ENCODE peak calls at places on chromosomes 5 and 9, in ten cellular contexts. One of them, this sample, is unnamed.
A peak's percentile ranks its signal among the peaks of the same experiment; 100 is the strongest.

GRCh38 chr5:126867237-126867636 is 90.3 kb downstream of the LMNB1 start:
- DNase-seq in CD8-positive, alpha-beta T cell: no peak
- DNase-seq in NT2/D1: no peak
- DNase-seq in osteoblast: no peak
- DNase-seq in effector memory CD4-positive, alpha-beta T cell: no peak
- DNase-seq in heart left ventricle: no peak
- DNase-seq in neural progenitor cell: no peak
- DNase-seq in GM23248: no peak
- DNase-seq in ovary: no peak
- DNase-seq in cardiac muscle cell: no peak
- DNase-seq in this sample: no peak

GRCh38 chr5:73365301-73365853 is 83.2 kb downstream of the FOXD1 start:
- DNase-seq in CD8-positive, alpha-beta T cell: no peak
- DNase-seq in NT2/D1: no peak
- DNase-seq in osteoblast: peak; percentile 81
- DNase-seq in effector memory CD4-positive, alpha-beta T cell: no peak
- DNase-seq in heart left ventricle: no peak
- DNase-seq in neural progenitor cell: no peak
- DNase-seq in GM23248: peak; percentile 93
- DNase-seq in ovary: no peak
- DNase-seq in cardiac muscle cell: peak; percentile 53
- DNase-seq in this sample: no peak

GRCh38 chr5:161513952-161514351 is 32.6 kb downstream of the GABRB2 start:
- DNase-seq in CD8-positive, alpha-beta T cell: no peak
- DNase-seq in NT2/D1: no peak
- DNase-seq in osteoblast: no peak
- DNase-seq in effector memory CD4-positive, alpha-beta T cell: no peak
- DNase-seq in heart left ventricle: no peak
- DNase-seq in neural progenitor cell: no peak
- DNase-seq in GM23248: no peak
- DNase-seq in ovary: no peak
- DNase-seq in cardiac muscle cell: no peak
- DNase-seq in this sample: no peak

GRCh38 chr5:137195483-137195882 is 303.6 kb downstream of the SPOCK1 start:
- DNase-seq in CD8-positive, alpha-beta T cell: no peak
- DNase-seq in NT2/D1: no peak
- DNase-seq in osteoblast: no peak
- DNase-seq in effector memory CD4-positive, alpha-beta T cell: no peak
- DNase-seq in heart left ventricle: no peak
- DNase-seq in neural progenitor cell: no peak
- DNase-seq in GM23248: no peak
- DNase-seq in ovary: no peak
- DNase-seq in cardiac muscle cell: no peak
- DNase-seq in this sample: no peak

GRCh38 chr9:127455299-127455992 is 4.1 kb downstream of the LRSAM1 start:
- DNase-seq in CD8-positive, alpha-beta T cell: no peak
- DNase-seq in NT2/D1: no peak
- DNase-seq in osteoblast: peak; percentile 71
- DNase-seq in effector memory CD4-positive, alpha-beta T cell: no peak
- DNase-seq in heart left ventricle: no peak
- DNase-seq in neural progenitor cell: no peak
- DNase-seq in GM23248: peak; percentile 28
- DNase-seq in ovary: no peak
- DNase-seq in cardiac muscle cell: no peak
- DNase-seq in this sample: no peak

GRCh38 chr5:135930029-135930948 is 24.5 kb downstream of the LECT2 start:
- DNase-seq in CD8-positive, alpha-beta T cell: no peak
- DNase-seq in NT2/D1: peak; percentile 16
- DNase-seq in osteoblast: peak; percentile 51
- DNase-seq in effector memory CD4-positive, alpha-beta T cell: no peak
- DNase-seq in heart left ventricle: no peak
- DNase-seq in neural progenitor cell: peak; percentile 74
- DNase-seq in GM23248: peak; percentile 40
- DNase-seq in ovary: peak; percentile 15
- DNase-seq in cardiac muscle cell: no peak
- DNase-seq in this sample: no peak

GRCh38 chr9:8489845-8490244 is 690.3 kb upstream of the DMAC1 start:
- DNase-seq in CD8-positive, alpha-beta T cell: no peak
- DNase-seq in NT2/D1: no peak
- DNase-seq in osteoblast: no peak
- DNase-seq in effector memory CD4-positive, alpha-beta T cell: no peak
- DNase-seq in heart left ventricle: no peak
- DNase-seq in neural progenitor cell: no peak
- DNase-seq in GM23248: no peak
- DNase-seq in ovary: no peak
- DNase-seq in cardiac muscle cell: no peak
- DNase-seq in this sample: no peak

GRCh38 chr5:112183103-112183634 is 235.9 kb downstream of the EPB41L4A start:
- DNase-seq in CD8-positive, alpha-beta T cell: no peak
- DNase-seq in NT2/D1: no peak
- DNase-seq in osteoblast: no peak
- DNase-seq in effector memory CD4-positive, alpha-beta T cell: no peak
- DNase-seq in heart left ventricle: no peak
- DNase-seq in neural progenitor cell: peak; percentile 58
- DNase-seq in GM23248: peak; percentile 25
- DNase-seq in ovary: no peak
- DNase-seq in cardiac muscle cell: peak; percentile 44
- DNase-seq in this sample: no peak

GRCh38 chr5:113608113-113608551 is 94.6 kb downstream of the YTHDC2 start:
- DNase-seq in CD8-positive, alpha-beta T cell: no peak
- DNase-seq in NT2/D1: no peak
- DNase-seq in osteoblast: no peak
- DNase-seq in effector memory CD4-positive, alpha-beta T cell: no peak
- DNase-seq in heart left ventricle: no peak
- DNase-seq in neural progenitor cell: no peak
- DNase-seq in GM23248: peak; percentile 21
- DNase-seq in ovary: no peak
- DNase-seq in cardiac muscle cell: peak; percentile 77
- DNase-seq in this sample: no peak

GRCh38 chr5:79853676-79854418 is 137.2 kb downstream of the MTX3 start:
- DNase-seq in CD8-positive, alpha-beta T cell: no peak
- DNase-seq in NT2/D1: no peak
- DNase-seq in osteoblast: peak; percentile 61
- DNase-seq in effector memory CD4-positive, alpha-beta T cell: no peak
- DNase-seq in heart left ventricle: no peak
- DNase-seq in neural progenitor cell: no peak
- DNase-seq in GM23248: peak; percentile 70
- DNase-seq in ovary: no peak
- DNase-seq in cardiac muscle cell: peak; percentile 6
- DNase-seq in this sample: no peak

GRCh38 chr9:84874583-84874982 is 205.1 kb downstream of the NTRK2 start:
- DNase-seq in CD8-positive, alpha-beta T cell: no peak
- DNase-seq in NT2/D1: no peak
- DNase-seq in osteoblast: no peak
- DNase-seq in effector memory CD4-positive, alpha-beta T cell: no peak
- DNase-seq in heart left ventricle: no peak
- DNase-seq in neural progenitor cell: no peak
- DNase-seq in GM23248: peak; percentile 28
- DNase-seq in ovary: no peak
- DNase-seq in cardiac muscle cell: peak; percentile 40
- DNase-seq in this sample: no peak

GRCh38 chr9:129252937-129253819 is 75.1 kb upstream of the IER5L start:
- DNase-seq in CD8-positive, alpha-beta T cell: no peak
- DNase-seq in NT2/D1: no peak
- DNase-seq in osteoblast: no peak
- DNase-seq in effector memory CD4-positive, alpha-beta T cell: no peak
- DNase-seq in heart left ventricle: no peak
- DNase-seq in neural progenitor cell: peak; percentile 41
- DNase-seq in GM23248: no peak
- DNase-seq in ovary: peak; percentile 57
- DNase-seq in cardiac muscle cell: no peak
- DNase-seq in this sample: no peak

DNA sequence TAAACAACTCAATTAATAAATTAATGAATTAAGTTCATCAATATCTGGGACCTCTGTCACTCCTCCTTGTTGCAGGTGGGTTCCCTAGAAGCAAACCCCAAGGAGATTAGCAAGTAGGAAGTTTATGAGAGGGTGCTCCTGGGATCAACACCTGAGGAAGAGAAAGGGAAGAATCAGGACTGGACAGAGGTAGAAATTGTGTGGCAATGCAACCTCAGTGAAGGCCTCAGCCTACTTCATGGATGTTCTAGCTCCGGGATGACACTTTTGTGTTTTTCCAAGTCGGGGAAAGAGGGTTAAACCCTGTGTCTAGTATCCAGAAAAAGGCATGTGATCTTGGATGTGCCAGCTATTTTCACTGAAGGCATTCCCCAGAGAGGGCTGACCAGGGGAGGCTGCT is 23.2 kb downstream of the MAMDC2 start:
- DNase-seq in CD8-positive, alpha-beta T cell: no peak
- DNase-seq in NT2/D1: no peak
- DNase-seq in osteoblast: no peak
- DNase-seq in effector memory CD4-positive, alpha-beta T cell: no peak
- DNase-seq in heart left ventricle: no peak
- DNase-seq in neural progenitor cell: no peak
- DNase-seq in GM23248: no peak
- DNase-seq in ovary: no peak
- DNase-seq in cardiac muscle cell: no peak
- DNase-seq in this sample: no peak
- H3K4me1 ChIP-seq in CD8-positive, alpha-beta T cell: no peaks in the 10 kb centered on the region
- H3K4me1 ChIP-seq in NT2/D1: no peaks in the 10 kb centered on the region
- H3K4me1 ChIP-seq in osteoblast: peaks cover 4% of the 10 kb centered on the region
- H3K4me1 ChIP-seq in effector memory CD4-positive, alpha-beta T cell: no peaks in the 10 kb centered on the region
- H3K4me1 ChIP-seq in heart left ventricle: peaks cover 23% of the 10 kb centered on the region
- H3K4me1 ChIP-seq in neural progenitor cell: no peaks in the 10 kb centered on the region
- H3K4me1 ChIP-seq in GM23248: no peaks in the 10 kb centered on the region
- H3K4me1 ChIP-seq in ovary: peaks cover 17% of the 10 kb centered on the region
- H3K4me1 ChIP-seq in cardiac muscle cell: no peaks in the 10 kb centered on the region
- H3K4me1 ChIP-seq in this sample: no peaks in the 10 kb centered on the region

DNA sequence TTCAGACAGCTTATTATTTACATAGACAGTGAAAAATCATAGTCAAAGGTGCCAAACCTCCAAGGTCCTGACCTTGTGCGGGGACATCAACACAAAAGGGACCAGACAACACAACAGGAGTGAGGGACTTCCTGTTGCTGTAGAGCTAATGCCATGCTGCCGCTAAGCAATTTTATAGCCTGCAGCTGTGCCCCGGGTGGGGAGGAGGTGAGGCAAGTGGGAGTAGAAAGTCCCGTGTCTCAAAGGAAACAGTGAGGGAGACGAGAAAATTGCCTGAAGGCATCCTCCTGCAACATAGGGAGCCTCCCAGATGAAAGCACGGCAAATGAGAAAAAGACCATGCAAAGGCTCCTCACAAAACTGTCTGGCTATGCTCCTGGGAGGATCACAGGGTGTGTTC is 58.8 kb downstream of the CAAP1 start:
- DNase-seq in CD8-positive, alpha-beta T cell: no peak
- DNase-seq in NT2/D1: peak; percentile 9
- DNase-seq in osteoblast: peak; percentile 38
- DNase-seq in effector memory CD4-positive, alpha-beta T cell: no peak
- DNase-seq in heart left ventricle: no peak
- DNase-seq in neural progenitor cell: no peak
- DNase-seq in GM23248: peak; percentile 14
- DNase-seq in ovary: no peak
- DNase-seq in cardiac muscle cell: no peak
- DNase-seq in this sample: no peak
- H3K4me3 ChIP-seq in CD8-positive, alpha-beta T cell: no peak overlapping the region
- H3K4me3 ChIP-seq in NT2/D1: no peak overlapping the region
- H3K4me3 ChIP-seq in osteoblast: no peak overlapping the region
- H3K4me3 ChIP-seq in effector memory CD4-positive, alpha-beta T cell: no peak overlapping the region
- H3K4me3 ChIP-seq in heart left ventricle: no peak overlapping the region
- H3K4me3 ChIP-seq in neural progenitor cell: no peak overlapping the region
- H3K4me3 ChIP-seq in GM23248: no peak overlapping the region
- H3K4me3 ChIP-seq in ovary: no peak overlapping the region
- H3K4me3 ChIP-seq in cardiac muscle cell: no peak overlapping the region
- H3K4me3 ChIP-seq in this sample: no peak overlapping the region

DNA sequence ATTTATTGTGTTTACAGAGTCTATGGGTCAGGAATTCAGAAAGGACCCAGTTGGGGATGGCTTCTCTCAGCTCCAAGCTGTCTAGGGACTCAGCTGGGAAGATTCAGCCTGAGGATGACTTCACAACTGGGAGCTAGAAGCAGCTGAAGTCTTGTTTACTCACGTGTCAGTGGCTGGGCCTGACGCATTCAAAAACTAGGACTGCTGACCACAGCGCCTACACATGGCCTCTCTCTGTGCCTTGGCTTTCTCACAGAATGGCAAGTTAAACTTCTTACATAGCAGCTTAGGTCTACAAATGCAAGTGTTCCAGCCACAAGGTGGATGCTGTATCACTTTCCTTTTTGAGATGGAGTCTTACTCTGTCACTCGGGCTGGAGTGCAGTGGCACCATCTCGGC is 16.3 kb upstream of the PPP2CA start:
- DNase-seq in CD8-positive, alpha-beta T cell: no peak
- DNase-seq in NT2/D1: no peak
- DNase-seq in osteoblast: peak; percentile 89
- DNase-seq in effector memory CD4-positive, alpha-beta T cell: no peak
- DNase-seq in heart left ventricle: no peak
- DNase-seq in neural progenitor cell: no peak
- DNase-seq in GM23248: peak; percentile 88
- DNase-seq in ovary: no peak
- DNase-seq in cardiac muscle cell: peak; percentile 80
- DNase-seq in this sample: no peak
- H3K36me3 ChIP-seq in CD8-positive, alpha-beta T cell: no peaks in the 10 kb centered on the region
- H3K36me3 ChIP-seq in NT2/D1: no peaks in the 10 kb centered on the region
- H3K36me3 ChIP-seq in osteoblast: no peaks in the 10 kb centered on the region
- H3K36me3 ChIP-seq in effector memory CD4-positive, alpha-beta T cell: no peaks in the 10 kb centered on the region
- H3K36me3 ChIP-seq in heart left ventricle: no peaks in the 10 kb centered on the region
- H3K36me3 ChIP-seq in neural progenitor cell: no peaks in the 10 kb centered on the region
- H3K36me3 ChIP-seq in GM23248: no peaks in the 10 kb centered on the region
- H3K36me3 ChIP-seq in ovary: no peaks in the 10 kb centered on the region
- H3K36me3 ChIP-seq in cardiac muscle cell: no peaks in the 10 kb centered on the region
- H3K36me3 ChIP-seq in this sample: no peaks in the 10 kb centered on the region

GRCh38 chr9:89880161-89880560 is 275.3 kb downstream of the GADD45G start:
- DNase-seq in CD8-positive, alpha-beta T cell: no peak
- DNase-seq in NT2/D1: no peak
- DNase-seq in osteoblast: no peak
- DNase-seq in effector memory CD4-positive, alpha-beta T cell: no peak
- DNase-seq in heart left ventricle: peak; percentile 48
- DNase-seq in neural progenitor cell: no peak
- DNase-seq in GM23248: no peak
- DNase-seq in ovary: no peak
- DNase-seq in cardiac muscle cell: no peak
- DNase-seq in this sample: no peak

GRCh38 chr9:89882876-89883275 is 278.1 kb downstream of the GADD45G start:
- DNase-seq in CD8-positive, alpha-beta T cell: no peak
- DNase-seq in NT2/D1: no peak
- DNase-seq in osteoblast: no peak
- DNase-seq in effector memory CD4-positive, alpha-beta T cell: no peak
- DNase-seq in heart left ventricle: no peak
- DNase-seq in neural progenitor cell: no peak
- DNase-seq in GM23248: no peak
- DNase-seq in ovary: no peak
- DNase-seq in cardiac muscle cell: no peak
- DNase-seq in this sample: no peak

GRCh38 chr9:89880721-89881120 is 275.9 kb downstream of the GADD45G start:
- DNase-seq in CD8-positive, alpha-beta T cell: no peak
- DNase-seq in NT2/D1: no peak
- DNase-seq in osteoblast: no peak
- DNase-seq in effector memory CD4-positive, alpha-beta T cell: no peak
- DNase-seq in heart left ventricle: no peak
- DNase-seq in neural progenitor cell: no peak
- DNase-seq in GM23248: no peak
- DNase-seq in ovary: no peak
- DNase-seq in cardiac muscle cell: no peak
- DNase-seq in this sample: no peak

GRCh38 chr9:89879711-89880110 is 274.9 kb downstream of the GADD45G start:
- DNase-seq in CD8-positive, alpha-beta T cell: no peak
- DNase-seq in NT2/D1: no peak
- DNase-seq in osteoblast: no peak
- DNase-seq in effector memory CD4-positive, alpha-beta T cell: no peak
- DNase-seq in heart left ventricle: peak; percentile 65
- DNase-seq in neural progenitor cell: no peak
- DNase-seq in GM23248: no peak
- DNase-seq in ovary: no peak
- DNase-seq in cardiac muscle cell: no peak
- DNase-seq in this sample: no peak

GRCh38 chr9:89881431-89881830 is 276.6 kb downstream of the GADD45G start:
- DNase-seq in CD8-positive, alpha-beta T cell: no peak
- DNase-seq in NT2/D1: no peak
- DNase-seq in osteoblast: peak; percentile 53
- DNase-seq in effector memory CD4-positive, alpha-beta T cell: no peak
- DNase-seq in heart left ventricle: no peak
- DNase-seq in neural progenitor cell: no peak
- DNase-seq in GM23248: no peak
- DNase-seq in ovary: no peak
- DNase-seq in cardiac muscle cell: no peak
- DNase-seq in this sample: no peak
- H3K4me1 ChIP-seq in CD8-positive, alpha-beta T cell: no peaks in the 10 kb centered on the region
- H3K4me1 ChIP-seq in NT2/D1: no peaks in the 10 kb centered on the region
- H3K4me1 ChIP-seq in osteoblast: no peaks in the 10 kb centered on the region
- H3K4me1 ChIP-seq in effector memory CD4-positive, alpha-beta T cell: no peaks in the 10 kb centered on the region
- H3K4me1 ChIP-seq in heart left ventricle: peaks cover 50% of the 10 kb centered on the region
- H3K4me1 ChIP-seq in neural progenitor cell: no peaks in the 10 kb centered on the region
- H3K4me1 ChIP-seq in GM23248: no peaks in the 10 kb centered on the region
- H3K4me1 ChIP-seq in ovary: no peaks in the 10 kb centered on the region
- H3K4me1 ChIP-seq in cardiac muscle cell: peaks cover 2% of the 10 kb centered on the region
- H3K4me1 ChIP-seq in this sample: no peaks in the 10 kb centered on the region

This sample was measured in CD8-positive, alpha-beta memory T cell.